ENCODE peak calls at places on chromosomes 1 and 21, in four cellular contexts. P is H9; R is naive thymus-derived CD4-positive, alpha-beta T cell; V is HepG2. D is an unnamed sample. For H3K9me3, H3K27me3 and H3K4me1, the result is how much of the 10 kb centered on the place peaks cover.

GRCh38 chr21:20343186-20343585 is 655.0 kb upstream of the NCAM2 start:
- DNase-seq in R (no peak), P (no peak), V (no peak), D (no peak)

GRCh38 chr1:234369784-234370183 is 3.5 kb upstream of the COA6 start:
- DNase-seq in P (no peak), R (no peak), V (no peak), D (no peak)

GRCh38 chr1:111221633-111222286 is 5.8 kb upstream of the CHI3L2 start:
- DNase-seq in R (peak), P (no peak), V (no peak), D (no peak)

GRCh38 chr1:164210211-164210739 is 348.7 kb upstream of the PBX1 start:
- DNase-seq in P (no peak), R (no peak), V (no peak), D (no peak)

GRCh38 chr1:234554157-234554477 is 55.9 kb downstream of the IRF2BP2 start:
- DNase-seq in V (no peak), P (no peak), R (no peak), D (no peak)

GRCh38 chr1:54583868-54584267 is 35.8 kb downstream of the ACOT11 start:
- DNase-seq in P (no peak), V (no peak), R (no peak), D (no peak)

GRCh38 chr1:31751822-31752241 is 12.3 kb downstream of the ADGRB2 start:
- DNase-seq in P (no peak), R (no peak), V (no peak), D (no peak)

GRCh38 chr1:115651391-115651790 is 9.6 kb downstream of the VANGL1 start:
- DNase-seq in R (no peak), P (no peak), V (no peak), D (no peak)

GRCh38 chr1:85578321-85579295 is 2.0 kb upstream of the CCN1 start:
- DNase-seq in R (no peak), V (peak), P (no peak), D (no peak)

DNA sequence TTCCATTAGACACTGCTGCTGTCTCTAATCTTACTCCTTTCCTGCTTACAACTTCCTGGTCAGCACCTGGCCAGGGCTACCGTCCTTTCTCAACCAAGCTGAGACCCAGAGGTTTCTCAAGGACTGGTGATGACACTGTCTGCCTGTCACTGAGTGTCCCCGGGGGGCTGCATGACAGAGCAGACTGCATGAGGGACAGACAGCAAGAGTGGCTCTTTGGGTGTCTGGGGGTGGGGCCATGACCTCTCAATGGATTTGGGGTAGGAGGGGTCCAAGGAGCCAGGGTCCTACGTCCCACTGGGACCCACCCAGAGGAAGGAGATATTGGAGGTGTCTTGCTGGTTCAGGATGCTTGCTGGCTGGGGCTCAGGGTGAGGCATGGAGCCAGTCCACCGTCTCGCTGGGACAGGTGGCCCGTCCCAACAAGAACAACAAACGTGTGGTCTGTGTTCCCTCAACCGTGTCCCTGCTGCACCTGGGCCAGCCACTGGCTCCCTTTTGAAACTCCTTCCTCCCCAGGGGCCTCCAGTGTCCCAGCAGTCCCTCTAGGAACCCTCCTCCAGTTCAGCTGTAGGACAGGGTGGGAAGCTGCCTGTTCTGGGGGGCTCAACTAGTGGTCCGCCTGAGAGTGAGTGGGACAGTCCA is 344.6 kb upstream of the AJAP1 start:
- DNase-seq in P (no peak), V (no peak), R (no peak), D (no peak)
- H3K9me3 ChIP-seq in P (under half), V (under half), R (under half), D (under half)

GRCh38 chr21:40846057-40846456 is 901 bp downstream of the DSCAM start:
- DNase-seq in V (no peak), P (no peak), R (no peak), D (no peak)
- H3K27me3 ChIP-seq in V (under half), P (under half), R (under half), D (under half)

GRCh38 chr1:156100205-156100995 is 14.1 kb upstream of the LMNA start:
- DNase-seq in P (no peak), V (no peak), R (no peak), D (no peak)

GRCh38 chr1:156097499-156098178 is 15.4 kb upstream of the MEX3A start:
- DNase-seq in V (no peak), R (no peak), P (no peak), D (no peak)

GRCh38 chr1:156096640-156097391 is 14.6 kb upstream of the MEX3A start:
- DNase-seq in P (peak), V (peak), R (peak), D (peak)

GRCh38 chr1:156099282-156099681 is 15.2 kb upstream of the LMNA start:
- DNase-seq in R (no peak), V (no peak), P (no peak), D (no peak)

DNA sequence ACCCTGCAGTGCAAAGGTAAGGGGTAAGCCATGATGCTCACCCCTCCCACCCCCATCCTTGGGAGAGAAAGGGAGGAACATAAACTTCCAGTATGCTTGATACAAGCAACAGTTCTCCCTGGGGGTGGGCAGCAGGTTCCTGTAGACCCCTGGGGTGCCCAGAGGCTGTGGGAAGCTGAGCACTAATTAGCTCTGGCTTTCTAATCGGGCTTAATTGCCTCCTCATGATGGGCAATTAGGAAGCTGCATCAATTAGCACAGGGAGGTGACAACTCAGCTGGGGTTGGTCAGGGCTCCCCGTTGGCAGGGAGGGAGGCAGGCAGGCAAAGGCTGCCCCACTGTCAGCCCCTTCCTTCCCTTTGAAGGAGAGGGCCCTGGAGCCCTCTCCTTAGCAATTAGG is 15.7 kb upstream of the LMNA start:
- DNase-seq in R (no peak), V (no peak), P (no peak), D (no peak)
- H3K4me1 ChIP-seq in R (under half), V (half or more), P (under half), D (under half)

DNA sequence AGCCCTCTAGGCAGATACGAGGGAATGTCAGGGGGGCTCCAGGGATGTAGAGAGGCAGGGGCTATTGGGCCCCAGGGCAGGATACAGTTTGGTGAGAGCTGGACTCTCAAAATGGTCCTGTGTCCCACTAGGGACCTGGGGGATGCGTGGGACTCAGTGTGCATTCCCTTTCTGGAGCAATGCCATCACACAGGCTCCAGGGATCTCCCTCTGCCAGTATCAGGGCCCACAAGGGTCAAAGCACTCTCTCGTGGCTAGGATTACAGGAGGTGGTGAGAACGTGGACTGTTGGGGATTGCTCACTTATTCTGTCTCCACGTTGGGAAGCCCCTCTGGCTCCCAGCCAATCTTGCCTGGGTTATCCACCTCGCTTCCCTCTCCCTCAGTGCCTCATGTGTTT is 25.8 kb downstream of the KIAA0319L start:
- DNase-seq in P (no peak), V (no peak), R (no peak), D (no peak)
- H3K9me3 ChIP-seq in P (under half), V (under half), R (under half), D (under half)

GRCh38 chr1:156860113-156860638 is 489 bp upstream of the NTRK1 start:
- DNase-seq in V (no peak), R (peak), P (peak), D (peak)
- H3K27me3 ChIP-seq in V (half or more), R (under half), P (half or more), D (under half)

GRCh38 chr1:167367705-167368104 is 147.0 kb downstream of the POU2F1 start:
- DNase-seq in P (no peak), R (no peak), V (no peak), D (no peak)

GRCh38 chr1:167360120-167360519 is 139.4 kb downstream of the POU2F1 start:
- DNase-seq in P (no peak), V (no peak), R (no peak), D (no peak)

GRCh38 chr1:167359295-167359694 is 138.6 kb downstream of the POU2F1 start:
- DNase-seq in V (no peak), R (no peak), P (no peak), D (no peak)

GRCh38 chr1:167365360-167365759 is 144.7 kb downstream of the POU2F1 start:
- DNase-seq in P (no peak), V (no peak), R (no peak), D (no peak)

GRCh38 chr1:167362638-167363037 is 142.0 kb downstream of the POU2F1 start:
- DNase-seq in R (no peak), P (no peak), V (no peak), D (no peak)
- H3K4me1 ChIP-seq in R (under half), P (under half), V (under half), D (under half)

DNA sequence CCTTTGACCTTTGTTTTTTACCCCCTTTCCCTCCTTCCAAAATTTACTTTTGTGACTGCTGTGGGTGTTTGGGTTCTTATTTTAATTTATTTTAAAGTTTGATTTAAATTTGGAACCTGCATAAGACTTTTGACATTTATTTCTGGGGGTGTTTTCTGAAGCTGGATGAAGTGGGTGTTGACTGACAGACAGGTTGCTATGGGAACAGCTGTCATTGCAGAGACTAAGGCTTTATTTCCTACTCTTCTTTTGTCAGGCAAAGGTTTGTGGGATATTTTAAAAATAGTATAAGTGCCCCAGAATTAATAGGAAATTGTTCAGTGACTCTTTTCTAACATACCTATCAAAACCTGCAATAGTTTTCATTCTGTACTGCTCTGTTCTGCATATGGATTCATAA is 290.8 kb upstream of the ESRRG start:
- DNase-seq in V (no peak), R (no peak), P (no peak), D (no peak)
- H3K9me3 ChIP-seq in V (under half), R (under half), P (under half), D (under half)

GRCh38 chr1:181094813-181095212 is 6.3 kb downstream of the IER5 start:
- DNase-seq in P (no peak), R (no peak), V (no peak), D (no peak)

GRCh38 chr1:181095260-181095659 is 6.8 kb downstream of the IER5 start:
- DNase-seq in R (no peak), V (no peak), P (no peak), D (no peak)

GRCh38 chr1:181095763-181096184 is 7.3 kb downstream of the IER5 start:
- DNase-seq in V (no peak), R (no peak), P (no peak), D (no peak)

GRCh38 chr1:181099152-181100014 is 10.9 kb downstream of the IER5 start:
- DNase-seq in V (no peak), P (no peak), R (no peak), D (no peak)

GRCh38 chr1:181097242-181097641 is 8.7 kb downstream of the IER5 start:
- DNase-seq in P (no peak), V (no peak), R (no peak), D (no peak)
- H3K27me3 ChIP-seq in P (under half), V (under half), R (under half), D (under half)

GRCh38 chr1:165834229-165834628 is 6.8 kb downstream of the UCK2 start:
- DNase-seq in R (no peak), P (no peak), V (no peak), D (no peak)
- H3K4me1 ChIP-seq in R (under half), P (under half), V (half or more), D (under half)

D was measured in CD8-positive, alpha-beta T cell.